ENCODE peak calls at places on chromosomes 11 and 22, in eight cellular contexts. One of them, this sample, is unnamed.

GRCh38 chr11:119258983-119259382 is 52.8 kb downstream of the CBL start:
- DNase-seq in bronchial epithelial cell: no peak
- DNase-seq in amygdala: no peak
- DNase-seq in aorta: no peak
- DNase-seq in GF-D8: peak
- DNase-seq in astrocyte of the spinal cord: no peak
- DNase-seq in nephron progenitor cell: no peak
- DNase-seq in activated effector memory CD4-positive, alpha-beta T cell treated with Interleukin-2 at 50 U/mL for 16 hours: no peak
- DNase-seq in this sample: no peak

GRCh38 chr11:19625438-19625837 is 87.2 kb upstream of the NAV2 start:
- DNase-seq in bronchial epithelial cell: no peak
- DNase-seq in amygdala: no peak
- DNase-seq in aorta: no peak
- DNase-seq in GF-D8: no peak
- DNase-seq in astrocyte of the spinal cord: no peak
- DNase-seq in nephron progenitor cell: no peak
- DNase-seq in activated effector memory CD4-positive, alpha-beta T cell treated with Interleukin-2 at 50 U/mL for 16 hours: no peak
- DNase-seq in this sample: no peak

GRCh38 chr11:11728371-11728770 is 106.6 kb upstream of the GALNT18 start:
- DNase-seq in bronchial epithelial cell: no peak
- DNase-seq in amygdala: no peak
- DNase-seq in aorta: no peak
- DNase-seq in GF-D8: no peak
- DNase-seq in astrocyte of the spinal cord: no peak
- DNase-seq in nephron progenitor cell: no peak
- DNase-seq in activated effector memory CD4-positive, alpha-beta T cell treated with Interleukin-2 at 50 U/mL for 16 hours: no peak
- DNase-seq in this sample: no peak

GRCh38 chr11:62980133-62980760 is 4.5 kb downstream of the SLC22A6 start:
- DNase-seq in bronchial epithelial cell: peak
- DNase-seq in amygdala: no peak
- DNase-seq in aorta: no peak
- DNase-seq in GF-D8: no peak
- DNase-seq in astrocyte of the spinal cord: no peak
- DNase-seq in nephron progenitor cell: peak
- DNase-seq in activated effector memory CD4-positive, alpha-beta T cell treated with Interleukin-2 at 50 U/mL for 16 hours: no peak
- DNase-seq in this sample: no peak

GRCh38 chr22:39519681-39520053 is 695 bp upstream of the ATF4 start:
- DNase-seq in bronchial epithelial cell: no peak
- DNase-seq in amygdala: no peak
- DNase-seq in aorta: peak
- DNase-seq in GF-D8: no peak
- DNase-seq in astrocyte of the spinal cord: no peak
- DNase-seq in nephron progenitor cell: no peak
- DNase-seq in activated effector memory CD4-positive, alpha-beta T cell treated with Interleukin-2 at 50 U/mL for 16 hours: no peak
- DNase-seq in this sample: no peak

GRCh38 chr11:9015677-9016076 is 11.9 kb upstream of the NRIP3 start:
- DNase-seq in bronchial epithelial cell: peak
- DNase-seq in amygdala: no peak
- DNase-seq in aorta: peak
- DNase-seq in GF-D8: no peak
- DNase-seq in astrocyte of the spinal cord: peak
- DNase-seq in nephron progenitor cell: peak
- DNase-seq in activated effector memory CD4-positive, alpha-beta T cell treated with Interleukin-2 at 50 U/mL for 16 hours: peak
- DNase-seq in this sample: no peak

GRCh38 chr11:82791779-82792178 is 58.1 kb upstream of the FAM181B start:
- DNase-seq in bronchial epithelial cell: no peak
- DNase-seq in amygdala: no peak
- DNase-seq in aorta: no peak
- DNase-seq in GF-D8: no peak
- DNase-seq in astrocyte of the spinal cord: no peak
- DNase-seq in nephron progenitor cell: no peak
- DNase-seq in activated effector memory CD4-positive, alpha-beta T cell treated with Interleukin-2 at 50 U/mL for 16 hours: no peak
- DNase-seq in this sample: no peak

GRCh38 chr11:130689222-130689908 is 226.9 kb downstream of the SNX19 start:
- DNase-seq in bronchial epithelial cell: peak
- DNase-seq in amygdala: no peak
- DNase-seq in aorta: no peak
- DNase-seq in GF-D8: no peak
- DNase-seq in astrocyte of the spinal cord: peak
- DNase-seq in nephron progenitor cell: no peak
- DNase-seq in activated effector memory CD4-positive, alpha-beta T cell treated with Interleukin-2 at 50 U/mL for 16 hours: no peak
- DNase-seq in this sample: no peak